ENCODE peak calls at places on chromosomes 5 and 9, in ten cellular contexts. N is germinal center; C is AG10803; T is stimulated activated CD4-positive, alpha-beta T cell treated with anti-CD3 and anti-CD28 coated beads, Interleukin-15, amount 100 ng/mL, for 24 hours; E is Caki2; J is heart left ventricle; U is T-cell; R is frontal cortex; O is epithelial cell of esophagus; K is HepG2. H is an unnamed sample.

GRCh38 chr9:99432075-99432474 is 210.0 kb downstream of the SEC61B start:
- DNase-seq in N (no peak), C (no peak), T (no peak), E (no peak), J (no peak), U (no peak), R (no peak), O (peak; percentile 43), K (no peak), H (no peak)

GRCh38 chr9:126534431-126535186 is 79.1 kb upstream of the LMX1B start:
- DNase-seq in N (no peak), C (no peak), T (no peak), E (no peak), J (no peak), U (no peak), R (no peak), O (no peak), K (no peak), H (no peak)

GRCh38 chr9:136282272-136282861 is 21.5 kb downstream of the CCDC187 start:
- DNase-seq in N (peak; percentile 79), C (no peak), T (peak; percentile 22), E (no peak), J (no peak), U (no peak), R (no peak), O (no peak), K (no peak), H (no peak)

GRCh38 chr5:87258507-87258906 is 9.2 kb upstream of the RASA1 start:
- DNase-seq in N (no peak), C (no peak), T (no peak), E (no peak), J (no peak), U (no peak), R (no peak), O (no peak), K (no peak), H (no peak)

GRCh38 chr5:65327582-65327981 is 154.1 kb downstream of the ADAMTS6 start:
- DNase-seq in N (no peak), C (peak; percentile 19), T (no peak), E (no peak), J (no peak), U (no peak), R (no peak), O (peak; percentile 58), K (peak; percentile 59), H (peak; percentile 46)

GRCh38 chr9:113508111-113508749 is 44.7 kb downstream of the RGS3 start:
- DNase-seq in N (no peak), C (no peak), T (peak; percentile 32), E (no peak), J (no peak), U (no peak), R (no peak), O (no peak), K (peak; percentile 72), H (peak; percentile 42)

GRCh38 chr9:105158020-105158419 is 86.4 kb upstream of the SLC44A1 start:
- DNase-seq in N (no peak), C (no peak), T (no peak), E (no peak), J (no peak), U (no peak), R (no peak), O (no peak), K (no peak), H (no peak)

GRCh38 chr9:123475407-123475806 is 119.4 kb downstream of the CRB2 start:
- DNase-seq in N (peak; percentile 54), C (no peak), T (no peak), E (no peak), J (no peak), U (no peak), R (no peak), O (no peak), K (no peak), H (no peak)

GRCh38 chr9:110444911-110445310 is 107.2 kb upstream of the TXNDC8 start:
- DNase-seq in N (no peak), C (peak; percentile 93), T (no peak), E (no peak), J (no peak), U (no peak), R (no peak), O (no peak), K (no peak), H (no peak)

GRCh38 chr5:96247097-96247675 is 185.9 kb downstream of the PCSK1 start:
- DNase-seq in N (no peak), C (peak; percentile 95), T (no peak), E (no peak), J (peak; percentile 52), U (no peak), R (no peak), O (peak; percentile 97), K (no peak), H (no peak)

GRCh38 chr5:59813761-59814562 is 79.6 kb downstream of the PDE4D start:
- DNase-seq in N (peak; percentile 33), C (peak; percentile 58), T (peak; percentile 26), E (peak; percentile 64), J (no peak), U (no peak), R (no peak), O (peak; percentile 79), K (peak; percentile 30), H (peak; percentile 72)

GRCh38 chr5:79806741-79807140 is 117.1 kb downstream of the CMYA5 start:
- DNase-seq in N (no peak), C (peak; percentile 16), T (no peak), E (no peak), J (no peak), U (no peak), R (no peak), O (no peak), K (no peak), H (no peak)

GRCh38 chr9:116482740-116483139 is 204.4 kb upstream of the TRIM32 start:
- DNase-seq in N (no peak), C (no peak), T (no peak), E (no peak), J (no peak), U (no peak), R (no peak), O (no peak), K (no peak), H (no peak)

GRCh38 chr9:121744002-121744686 is 92.7 kb downstream of the DAB2IP start:
- DNase-seq in N (peak; percentile 79), C (peak; percentile 75), T (peak; percentile 44), E (peak; percentile 45), J (peak; percentile 79), U (peak; percentile 33), R (peak; percentile 66), O (peak; percentile 50), K (peak; percentile 74), H (peak; percentile 64)

GRCh38 chr9:127124792-127125191 is 2.4 kb upstream of the ANGPTL2 start:
- DNase-seq in N (no peak), C (no peak), T (no peak), E (no peak), J (no peak), U (no peak), R (no peak), O (no peak), K (no peak), H (no peak)

GRCh38 chr5:3201121-3201520 is 394.5 kb upstream of the IRX1 start:
- DNase-seq in N (no peak), C (no peak), T (no peak), E (no peak), J (no peak), U (no peak), R (no peak), O (no peak), K (no peak), H (no peak)

GRCh38 chr5:157819502-157820125 is 39.3 kb downstream of the CLINT1 start:
- DNase-seq in N (no peak), C (no peak), T (no peak), E (no peak), J (no peak), U (no peak), R (no peak), O (no peak), K (peak; percentile 10), H (no peak)

GRCh38 chr9:94554439-94555331 is at the start of gene PCAT7:
- DNase-seq in N (peak; percentile 31), C (peak; percentile 45), T (peak; percentile 53), E (peak; percentile 92), J (peak; percentile 35), U (peak; percentile 2), R (no peak), O (peak; percentile 36), K (peak; percentile 84), H (peak; percentile 54)

GRCh38 chr9:21505425-21506179 is 23.5 kb upstream of the IFNE start:
- DNase-seq in N (no peak), C (peak; percentile 52), T (no peak), E (no peak), J (no peak), U (no peak), R (no peak), O (peak; percentile 79), K (no peak), H (no peak)

GRCh38 chr5:151162794-151163193 is 5.2 kb upstream of the ANXA6 start:
- DNase-seq in N (no peak), C (peak; percentile 37), T (no peak), E (no peak), J (no peak), U (no peak), R (no peak), O (no peak), K (no peak), H (no peak)

GRCh38 chr5:8184455-8185063 is 315.6 kb downstream of the MTRR start:
- DNase-seq in N (peak; percentile 63), C (peak; percentile 7), T (peak; percentile 60), E (peak; percentile 17), J (no peak), U (no peak), R (no peak), O (peak; percentile 27), K (peak; percentile 20), H (peak; percentile 3)

GRCh38 chr5:14054965-14055963 is 87.9 kb upstream of the TRIO start:
- DNase-seq in N (no peak), C (peak; percentile 62), T (no peak), E (no peak), J (no peak), U (no peak), R (no peak), O (peak; percentile 55), K (no peak), H (no peak)

GRCh38 chr5:81506900-81507588 is 113.1 kb upstream of the ACOT12 start:
- DNase-seq in N (peak; percentile 77), C (peak; percentile 90), T (peak; percentile 30), E (peak; percentile 57), J (peak; percentile 46), U (peak; percentile 39), R (peak; percentile 31), O (peak; percentile 80), K (peak; percentile 45), H (peak; percentile 94)

GRCh38 chr9:124423591-124423990 is 8.3 kb upstream of the PSMB7 start:
- DNase-seq in N (no peak), C (no peak), T (no peak), E (no peak), J (no peak), U (no peak), R (no peak), O (no peak), K (no peak), H (no peak)

GRCh38 chr9:97985058-97985861 is 2.1 kb downstream of the ANP32B start:
- DNase-seq in N (no peak), C (peak; percentile 20), T (peak; percentile 69), E (no peak), J (no peak), U (peak; percentile 31), R (no peak), O (peak; percentile 38), K (no peak), H (no peak)

GRCh38 chr5:177309351-177310191 is 2.1 kb downstream of the MXD3 start:
- DNase-seq in N (peak; percentile 63), C (peak; percentile 59), T (peak; percentile 85), E (peak; percentile 78), J (peak; percentile 66), U (peak; percentile 63), R (no peak), O (peak; percentile 84), K (peak; percentile 79), H (peak; percentile 78)

GRCh38 chr5:144315026-144315425 is 144.4 kb downstream of the KCTD16 start:
- DNase-seq in N (no peak), C (no peak), T (no peak), E (no peak), J (no peak), U (no peak), R (no peak), O (no peak), K (no peak), H (no peak)

GRCh38 chr9:125176632-125177031 is 13.0 kb downstream of the PPP6C start:
- DNase-seq in N (no peak), C (peak; percentile 76), T (no peak), E (no peak), J (no peak), U (no peak), R (no peak), O (no peak), K (no peak), H (no peak)

H was measured in lung microvascular endothelial cell.